ENCODE peak calls at places on chromosomes 5 and 9, in four cellular contexts. X is GF-D8, Q is foreskin fibroblast, E is HAP-1. W is an unnamed sample.

GRCh38 chr9:10843151-10843550 is 230.3 kb upstream of the PTPRD start:
- DNase-seq in Q (no peak), X (no peak), E (no peak), W (no peak)

GRCh38 chr9:137168575-137168906 is 1.3 kb downstream of the LRRC26 start:
- DNase-seq in X (no peak), Q (no peak), E (no peak), W (no peak)

GRCh38 chr9:104260004-104260403 is 165.9 kb downstream of the SMC2 start:
- DNase-seq in Q (no peak), E (peak), X (no peak), W (no peak)

GRCh38 chr9:35732185-35733108 is at the start of the genes CREB3 and TLN1:
- DNase-seq in E (peak), Q (peak), X (peak), W (peak)

GRCh38 chr9:124394167-124394566 is 21.1 kb downstream of the PSMB7 start:
- DNase-seq in X (no peak), E (no peak), Q (no peak), W (no peak)

GRCh38 chr5:90022711-90023053 is 386.9 kb downstream of the CETN3 start:
- DNase-seq in X (no peak), E (no peak), Q (no peak), W (no peak)

GRCh38 chr5:53679261-53679660 is 118.8 kb downstream of the NDUFS4 start:
- DNase-seq in E (no peak), Q (no peak), X (no peak), W (no peak)

GRCh38 chr5:77400645-77401044 is 91.5 kb downstream of the WDR41 start:
- DNase-seq in X (no peak), E (no peak), Q (no peak), W (no peak)

GRCh38 chr5:137828192-137828591 is 39.5 kb upstream of the MYOT start:
- DNase-seq in X (no peak), E (no peak), Q (no peak), W (no peak)

GRCh38 chr9:21415492-21416267 is 6.8 kb downstream of the IFNA8 start:
- DNase-seq in Q (no peak), E (no peak), X (no peak), W (no peak)

GRCh38 chr5:160360310-160360709 is 10.1 kb downstream of the C1QTNF2 start:
- DNase-seq in Q (no peak), X (no peak), E (no peak), W (no peak)